ENCODE peak calls at places on chromosomes 16 and 17, in six cellular contexts. G is fibroblast of mammary gland, J is lung, B is NCI-H1105, I is KG1, C is foreskin fibroblast. A is an unnamed sample.

GRCh38 chr16:10040136-10041080 is 141.8 kb downstream of the GRIN2A start:
- DNase-seq in I (no peak), J (no peak), C (no peak), G (no peak), B (no peak), A (no peak)

GRCh38 chr17:9937164-9937835 is 32.2 kb upstream of the RCVRN start:
- DNase-seq in I (no peak), C (peak; percentile 75), B (no peak), J (no peak), G (peak; percentile 90), A (peak; percentile 73)

GRCh38 chr17:41992576-41992975 is 24.7 kb downstream of the DNAJC7 start:
- DNase-seq in I (no peak), B (no peak), G (no peak), J (no peak), C (peak; percentile 31), A (no peak)

GRCh38 chr16:75745823-75746222 is 19.5 kb upstream of the CPHXL start:
- DNase-seq in J (no peak), I (no peak), G (no peak), B (no peak), C (no peak), A (no peak)

GRCh38 chr16:10942352-10943297 is at the start of gene DEXI:
- DNase-seq in I (peak; percentile 95), B (peak; percentile 83), C (peak; percentile 97), G (peak; percentile 81), J (peak; percentile 93), A (peak; percentile 92)

GRCh38 chr16:3654249-3654991 is at the start of gene DNASE1:
- DNase-seq in B (no peak), G (peak; percentile 68), J (peak; percentile 53), C (peak; percentile 66), I (peak; percentile 7), A (no peak)

GRCh38 chr17:74212262-74212912 is 984 bp upstream of the TTYH2 start:
- DNase-seq in I (no peak), J (no peak), C (peak; percentile 67), G (peak; percentile 38), B (no peak), A (no peak)

GRCh38 chr16:64920211-64920610 is 201.7 kb downstream of the CDH11 start:
- DNase-seq in B (no peak), I (no peak), G (no peak), J (no peak), C (no peak), A (no peak)

GRCh38 chr17:48925991-48926342 is 17.8 kb downstream of the UBE2Z start:
- DNase-seq in G (no peak), I (no peak), C (no peak), B (no peak), J (no peak), A (no peak)

GRCh38 chr16:64952177-64952576 is 169.7 kb downstream of the CDH11 start:
- DNase-seq in I (no peak), B (no peak), J (no peak), C (peak; percentile 84), G (peak; percentile 91), A (no peak)